ENCODE peak calls at places on chromosomes 16 and 17, in eight cellular contexts. M is astrocyte of the cerebellum, L is NCI-H2029, X is HCEC 1CT, C is colonic mucosa, D is RCC 7860, I is type B pancreatic cell, U is RWPE1. G is an unnamed sample.

GRCh38 chr17:77606146-77606864 is 352.2 kb upstream of the TNRC6C start:
- DNase-seq in C (no peak), M (no peak), U (no peak), L (no peak), X (no peak), I (no peak), D (no peak), G (no peak)

GRCh38 chr16:29310852-29311314 is 95.6 kb downstream of the NPIPB11 start:
- DNase-seq in C (no peak), I (no peak), M (no peak), U (no peak), D (no peak), L (no peak), X (no peak), G (no peak)

GRCh38 chr17:65518256-65518655 is 43.2 kb downstream of the AXIN2 start:
- DNase-seq in I (no peak), D (no peak), M (no peak), U (no peak), C (no peak), L (no peak), X (peak; percentile 5), G (no peak)

GRCh38 chr17:301681-302299 is 50.8 kb downstream of the RPH3AL start:
- DNase-seq in C (peak; percentile 51), L (no peak), U (peak; percentile 23), X (no peak), M (no peak), I (no peak), D (no peak), G (no peak)

GRCh38 chr17:28818705-28819295 is 23.8 kb downstream of the FAM222B start:
- DNase-seq in C (no peak), L (no peak), U (no peak), M (no peak), I (no peak), X (no peak), D (no peak), G (no peak)

GRCh38 chr17:19508327-19508867 is 25.3 kb upstream of the SLC47A1 start:
- DNase-seq in L (no peak), I (no peak), X (no peak), D (no peak), U (no peak), M (no peak), C (peak; percentile 42), G (peak; percentile 77)

GRCh38 chr17:74987909-74988711 is 678 bp downstream of the CDR2L start:
- DNase-seq in I (peak; percentile 83), D (peak; percentile 44), U (no peak), L (no peak), C (peak; percentile 79), M (peak; percentile 15), X (peak; percentile 69), G (no peak)

GRCh38 chr17:41666336-41666680 is 22.4 kb upstream of the EIF1 start:
- DNase-seq in M (no peak), D (peak; percentile 55), X (peak; percentile 63), I (no peak), L (peak; percentile 42), U (no peak), C (peak; percentile 62), G (peak; percentile 80)

GRCh38 chr17:55432358-55433028 is 10.9 kb upstream of the MMD start:
- DNase-seq in I (no peak), D (peak; percentile 49), U (no peak), M (no peak), X (peak; percentile 20), C (no peak), L (no peak), G (no peak)

GRCh38 chr16:50438041-50438437 is 69.3 kb upstream of the BRD7 start:
- DNase-seq in X (no peak), M (no peak), D (no peak), U (no peak), C (no peak), I (peak; percentile 52), L (no peak), G (no peak)

GRCh38 chr17:67824735-67825626 is at the start of gene BPTF:
- DNase-seq in M (peak; percentile 77), I (peak; percentile 94), L (peak; percentile 81), C (peak; percentile 92), D (peak; percentile 78), X (peak; percentile 86), U (peak; percentile 81), G (peak; percentile 88)

GRCh38 chr17:21025446-21025845 is 17.4 kb downstream of the USP22 start:
- DNase-seq in L (no peak), C (no peak), U (no peak), M (no peak), D (no peak), X (peak; percentile 67), I (no peak), G (no peak)

GRCh38 chr17:41784207-41784744 is 2.2 kb downstream of the JUP start:
- DNase-seq in U (peak; percentile 84), X (no peak), D (peak; percentile 36), C (peak; percentile 60), L (no peak), M (no peak), I (no peak), G (no peak)

GRCh38 chr17:42127414-42127813 is 4.8 kb downstream of the HSPB9 start:
- DNase-seq in I (no peak), L (no peak), U (no peak), C (no peak), X (no peak), M (no peak), D (no peak), G (no peak)

GRCh38 chr17:20291076-20291475 is 176.3 kb downstream of the LGALS9B start:
- DNase-seq in C (no peak), X (no peak), U (no peak), I (no peak), L (no peak), D (no peak), M (no peak), G (no peak)

GRCh38 chr16:14232106-14232890 is 161.2 kb downstream of the MRTFB start:
- DNase-seq in L (peak; percentile 6), D (no peak), C (no peak), U (no peak), I (no peak), X (no peak), M (peak; percentile 39), G (no peak)

GRCh38 chr17:48692049-48692448 is 30.3 kb downstream of the PRAC1 start:
- DNase-seq in M (no peak), I (no peak), X (no peak), C (no peak), U (no peak), L (no peak), D (no peak), G (no peak)

GRCh38 chr17:28925912-28926365 is 23.1 kb upstream of the DHRS13 start:
- DNase-seq in D (peak; percentile 35), X (peak; percentile 92), C (no peak), I (no peak), L (peak; percentile 34), M (peak; percentile 76), U (peak; percentile 54), G (peak; percentile 89)

GRCh38 chr17:2900842-2901241 is 104.6 kb downstream of the RAP1GAP2 start:
- DNase-seq in L (no peak), M (no peak), C (no peak), I (no peak), U (no peak), D (no peak), X (no peak), G (no peak)

GRCh38 chr16:56477096-56477878 is 25.9 kb downstream of the OGFOD1 start:
- DNase-seq in D (peak; percentile 70), X (peak; percentile 85), L (no peak), C (no peak), I (no peak), U (peak; percentile 69), M (peak; percentile 82), G (no peak)

GRCh38 chr17:3295632-3296031 is 2.5 kb downstream of the OR3A1 start:
- DNase-seq in L (no peak), X (no peak), D (no peak), C (no peak), I (no peak), U (no peak), M (no peak), G (no peak)

GRCh38 chr16:69855587-69855986 is 93.5 kb downstream of the WWP2 start:
- DNase-seq in M (no peak), D (no peak), C (no peak), L (no peak), U (no peak), I (no peak), X (no peak), G (no peak)

GRCh38 chr16:57165923-57166322 is 19.9 kb downstream of the PSME3IP1 start:
- DNase-seq in I (no peak), D (no peak), X (peak; percentile 13), M (peak; percentile 43), L (peak; percentile 72), U (no peak), C (no peak), G (no peak)

GRCh38 chr16:83137326-83137770 is 510.6 kb downstream of the CDH13 start:
- DNase-seq in L (no peak), I (no peak), D (peak; percentile 61), X (peak; percentile 56), C (peak; percentile 27), U (peak; percentile 11), M (peak; percentile 92), G (no peak)

GRCh38 chr17:73924488-73925186 is 278.8 kb upstream of the RPL38 start:
- DNase-seq in L (no peak), U (no peak), M (no peak), I (no peak), D (no peak), C (no peak), X (no peak), G (no peak)

GRCh38 chr16:79601092-79601977 is 798 bp upstream of the MAF start:
- DNase-seq in X (no peak), U (peak; percentile 41), D (peak; percentile 31), I (no peak), C (peak; percentile 65), M (no peak), L (no peak), G (peak; percentile 22)

GRCh38 chr16:68907297-68907999 is 64.1 kb downstream of the TANGO6 start:
- DNase-seq in I (no peak), D (no peak), C (no peak), L (no peak), U (no peak), X (no peak), M (no peak), G (no peak)

GRCh38 chr17:57138956-57139576 is 54.0 kb downstream of the AKAP1 start:
- DNase-seq in X (peak; percentile 64), L (no peak), U (no peak), M (no peak), D (no peak), I (no peak), C (no peak), G (no peak)

GRCh38 chr17:78176548-78177025 is 8.2 kb downstream of the SYNGR2 start:
- DNase-seq in X (no peak), C (peak; percentile 84), M (no peak), L (no peak), I (peak; percentile 83), D (no peak), U (no peak), G (peak; percentile 63)

GRCh38 chr16:86392751-86393150 is 117.6 kb upstream of the FOXF1 start:
- DNase-seq in D (no peak), U (no peak), M (no peak), L (no peak), C (no peak), X (peak; percentile 33), I (no peak), G (no peak)